ENCODE peak calls at places on chromosomes 4 and X, in nine cellular contexts. One of them, this sample, is unnamed.

GRCh38 chrX:57177070-57177469 is 39.9 kb upstream of the SPIN2A start:
- DNase-seq in stimulated activated CD4-positive, alpha-beta T cell treated with anti-CD3 and anti-CD28 coated beads, TNF-alpha, amount 100 ng/mL, for 4 hours: no peak
- DNase-seq in posterior vena cava: no peak
- DNase-seq in EL: no peak
- DNase-seq in T-helper 9 cell: no peak
- DNase-seq in choroid plexus epithelial cell: no peak
- DNase-seq in activated T-helper 1 cell treated with Interleukin-2 at 50 U/mL for 16 hours: no peak
- DNase-seq in AG04450: no peak
- DNase-seq in stimulated activated naive B cell treated with anti-CD40 and anti-IgM and Interleukin-4, amounts not matched to agents 10 μg/mL and 1 μg/mL and 100 μg/mL, for 72 hours: no peak
- DNase-seq in this sample: no peak

GRCh38 chrX:49727847-49728246 is 32.1 kb upstream of the PAGE1 start:
- DNase-seq in posterior vena cava: no peak
- DNase-seq in AG04450: no peak
- DNase-seq in stimulated activated CD4-positive, alpha-beta T cell treated with anti-CD3 and anti-CD28 coated beads, TNF-alpha, amount 100 ng/mL, for 4 hours: no peak
- DNase-seq in EL: no peak
- DNase-seq in choroid plexus epithelial cell: no peak
- DNase-seq in T-helper 9 cell: no peak
- DNase-seq in activated T-helper 1 cell treated with Interleukin-2 at 50 U/mL for 16 hours: no peak
- DNase-seq in stimulated activated naive B cell treated with anti-CD40 and anti-IgM and Interleukin-4, amounts not matched to agents 10 μg/mL and 1 μg/mL and 100 μg/mL, for 72 hours: no peak
- DNase-seq in this sample: no peak

GRCh38 chr4:37666625-37667071 is 19.5 kb downstream of the RELL1 start:
- DNase-seq in posterior vena cava: no peak
- DNase-seq in T-helper 9 cell: no peak
- DNase-seq in stimulated activated naive B cell treated with anti-CD40 and anti-IgM and Interleukin-4, amounts not matched to agents 10 μg/mL and 1 μg/mL and 100 μg/mL, for 72 hours: no peak
- DNase-seq in choroid plexus epithelial cell: peak; percentile 88
- DNase-seq in EL: peak; percentile 91
- DNase-seq in activated T-helper 1 cell treated with Interleukin-2 at 50 U/mL for 16 hours: no peak
- DNase-seq in AG04450: peak; percentile 61
- DNase-seq in stimulated activated CD4-positive, alpha-beta T cell treated with anti-CD3 and anti-CD28 coated beads, TNF-alpha, amount 100 ng/mL, for 4 hours: no peak
- DNase-seq in this sample: peak; percentile 31

GRCh38 chrX:118976599-118977340 is 2.4 kb downstream of the LONRF3 start:
- DNase-seq in stimulated activated CD4-positive, alpha-beta T cell treated with anti-CD3 and anti-CD28 coated beads, TNF-alpha, amount 100 ng/mL, for 4 hours: no peak
- DNase-seq in activated T-helper 1 cell treated with Interleukin-2 at 50 U/mL for 16 hours: no peak
- DNase-seq in AG04450: no peak
- DNase-seq in choroid plexus epithelial cell: no peak
- DNase-seq in stimulated activated naive B cell treated with anti-CD40 and anti-IgM and Interleukin-4, amounts not matched to agents 10 μg/mL and 1 μg/mL and 100 μg/mL, for 72 hours: peak; percentile 7
- DNase-seq in EL: peak; percentile 27
- DNase-seq in T-helper 9 cell: no peak
- DNase-seq in posterior vena cava: peak; percentile 83
- DNase-seq in this sample: peak; percentile 34

GRCh38 chrX:48794993-48795501 is 6.8 kb upstream of the HDAC6 start:
- DNase-seq in choroid plexus epithelial cell: peak; percentile 69
- DNase-seq in AG04450: peak; percentile 3
- DNase-seq in EL: peak; percentile 62
- DNase-seq in stimulated activated CD4-positive, alpha-beta T cell treated with anti-CD3 and anti-CD28 coated beads, TNF-alpha, amount 100 ng/mL, for 4 hours: no peak
- DNase-seq in stimulated activated naive B cell treated with anti-CD40 and anti-IgM and Interleukin-4, amounts not matched to agents 10 μg/mL and 1 μg/mL and 100 μg/mL, for 72 hours: no peak
- DNase-seq in T-helper 9 cell: no peak
- DNase-seq in posterior vena cava: no peak
- DNase-seq in activated T-helper 1 cell treated with Interleukin-2 at 50 U/mL for 16 hours: no peak
- DNase-seq in this sample: no peak

GRCh38 chr4:83285022-83285387 is 407 bp upstream of the COQ2 start:
- DNase-seq in AG04450: no peak
- DNase-seq in T-helper 9 cell: no peak
- DNase-seq in stimulated activated naive B cell treated with anti-CD40 and anti-IgM and Interleukin-4, amounts not matched to agents 10 μg/mL and 1 μg/mL and 100 μg/mL, for 72 hours: no peak
- DNase-seq in posterior vena cava: no peak
- DNase-seq in stimulated activated CD4-positive, alpha-beta T cell treated with anti-CD3 and anti-CD28 coated beads, TNF-alpha, amount 100 ng/mL, for 4 hours: no peak
- DNase-seq in choroid plexus epithelial cell: peak; percentile 74
- DNase-seq in EL: peak; percentile 50
- DNase-seq in activated T-helper 1 cell treated with Interleukin-2 at 50 U/mL for 16 hours: no peak
- DNase-seq in this sample: no peak

GRCh38 chr4:37051111-37051510 is 193.4 kb upstream of the NWD2 start:
- DNase-seq in stimulated activated CD4-positive, alpha-beta T cell treated with anti-CD3 and anti-CD28 coated beads, TNF-alpha, amount 100 ng/mL, for 4 hours: no peak
- DNase-seq in activated T-helper 1 cell treated with Interleukin-2 at 50 U/mL for 16 hours: no peak
- DNase-seq in posterior vena cava: no peak
- DNase-seq in EL: no peak
- DNase-seq in stimulated activated naive B cell treated with anti-CD40 and anti-IgM and Interleukin-4, amounts not matched to agents 10 μg/mL and 1 μg/mL and 100 μg/mL, for 72 hours: no peak
- DNase-seq in AG04450: no peak
- DNase-seq in T-helper 9 cell: no peak
- DNase-seq in choroid plexus epithelial cell: no peak
- DNase-seq in this sample: no peak

GRCh38 chr4:171668403-171668802 is 144.8 kb upstream of the GALNTL6 start:
- DNase-seq in activated T-helper 1 cell treated with Interleukin-2 at 50 U/mL for 16 hours: no peak
- DNase-seq in EL: no peak
- DNase-seq in stimulated activated CD4-positive, alpha-beta T cell treated with anti-CD3 and anti-CD28 coated beads, TNF-alpha, amount 100 ng/mL, for 4 hours: no peak
- DNase-seq in posterior vena cava: no peak
- DNase-seq in AG04450: no peak
- DNase-seq in stimulated activated naive B cell treated with anti-CD40 and anti-IgM and Interleukin-4, amounts not matched to agents 10 μg/mL and 1 μg/mL and 100 μg/mL, for 72 hours: no peak
- DNase-seq in choroid plexus epithelial cell: no peak
- DNase-seq in T-helper 9 cell: no peak
- DNase-seq in this sample: no peak

GRCh38 chr4:131381055-131381454 is 1768.0 kb upstream of the PCDH10 start:
- DNase-seq in AG04450: no peak
- DNase-seq in T-helper 9 cell: no peak
- DNase-seq in EL: no peak
- DNase-seq in choroid plexus epithelial cell: no peak
- DNase-seq in activated T-helper 1 cell treated with Interleukin-2 at 50 U/mL for 16 hours: no peak
- DNase-seq in posterior vena cava: no peak
- DNase-seq in stimulated activated naive B cell treated with anti-CD40 and anti-IgM and Interleukin-4, amounts not matched to agents 10 μg/mL and 1 μg/mL and 100 μg/mL, for 72 hours: no peak
- DNase-seq in stimulated activated CD4-positive, alpha-beta T cell treated with anti-CD3 and anti-CD28 coated beads, TNF-alpha, amount 100 ng/mL, for 4 hours: no peak
- DNase-seq in this sample: no peak

GRCh38 chr4:19583827-19584569 is 667.7 kb upstream of the SLIT2 start:
- DNase-seq in EL: no peak
- DNase-seq in choroid plexus epithelial cell: peak; percentile 76
- DNase-seq in stimulated activated CD4-positive, alpha-beta T cell treated with anti-CD3 and anti-CD28 coated beads, TNF-alpha, amount 100 ng/mL, for 4 hours: no peak
- DNase-seq in T-helper 9 cell: no peak
- DNase-seq in posterior vena cava: no peak
- DNase-seq in activated T-helper 1 cell treated with Interleukin-2 at 50 U/mL for 16 hours: no peak
- DNase-seq in AG04450: no peak
- DNase-seq in stimulated activated naive B cell treated with anti-CD40 and anti-IgM and Interleukin-4, amounts not matched to agents 10 μg/mL and 1 μg/mL and 100 μg/mL, for 72 hours: no peak
- DNase-seq in this sample: no peak

GRCh38 chr4:14583752-14584151 is 418.5 kb upstream of the CPEB2 start:
- DNase-seq in stimulated activated naive B cell treated with anti-CD40 and anti-IgM and Interleukin-4, amounts not matched to agents 10 μg/mL and 1 μg/mL and 100 μg/mL, for 72 hours: no peak
- DNase-seq in choroid plexus epithelial cell: no peak
- DNase-seq in T-helper 9 cell: no peak
- DNase-seq in stimulated activated CD4-positive, alpha-beta T cell treated with anti-CD3 and anti-CD28 coated beads, TNF-alpha, amount 100 ng/mL, for 4 hours: no peak
- DNase-seq in posterior vena cava: no peak
- DNase-seq in activated T-helper 1 cell treated with Interleukin-2 at 50 U/mL for 16 hours: no peak
- DNase-seq in AG04450: no peak
- DNase-seq in EL: no peak
- DNase-seq in this sample: no peak

GRCh38 chr4:55122235-55122634 is 3.2 kb downstream of the KDR start:
- DNase-seq in choroid plexus epithelial cell: no peak
- DNase-seq in stimulated activated CD4-positive, alpha-beta T cell treated with anti-CD3 and anti-CD28 coated beads, TNF-alpha, amount 100 ng/mL, for 4 hours: no peak
- DNase-seq in activated T-helper 1 cell treated with Interleukin-2 at 50 U/mL for 16 hours: no peak
- DNase-seq in AG04450: no peak
- DNase-seq in posterior vena cava: no peak
- DNase-seq in stimulated activated naive B cell treated with anti-CD40 and anti-IgM and Interleukin-4, amounts not matched to agents 10 μg/mL and 1 μg/mL and 100 μg/mL, for 72 hours: no peak
- DNase-seq in EL: no peak
- DNase-seq in T-helper 9 cell: no peak
- DNase-seq in this sample: no peak

GRCh38 chr4:159540501-159540900 is 437.6 kb downstream of the RAPGEF2 start:
- DNase-seq in EL: no peak
- DNase-seq in stimulated activated CD4-positive, alpha-beta T cell treated with anti-CD3 and anti-CD28 coated beads, TNF-alpha, amount 100 ng/mL, for 4 hours: no peak
- DNase-seq in choroid plexus epithelial cell: no peak
- DNase-seq in posterior vena cava: no peak
- DNase-seq in activated T-helper 1 cell treated with Interleukin-2 at 50 U/mL for 16 hours: no peak
- DNase-seq in T-helper 9 cell: no peak
- DNase-seq in stimulated activated naive B cell treated with anti-CD40 and anti-IgM and Interleukin-4, amounts not matched to agents 10 μg/mL and 1 μg/mL and 100 μg/mL, for 72 hours: no peak
- DNase-seq in AG04450: no peak
- DNase-seq in this sample: no peak

GRCh38 chr4:152283806-152284470 is 252.0 kb downstream of the FBXW7 start:
- DNase-seq in choroid plexus epithelial cell: peak; percentile 3
- DNase-seq in posterior vena cava: no peak
- DNase-seq in stimulated activated CD4-positive, alpha-beta T cell treated with anti-CD3 and anti-CD28 coated beads, TNF-alpha, amount 100 ng/mL, for 4 hours: no peak
- DNase-seq in activated T-helper 1 cell treated with Interleukin-2 at 50 U/mL for 16 hours: no peak
- DNase-seq in AG04450: no peak
- DNase-seq in T-helper 9 cell: no peak
- DNase-seq in EL: peak; percentile 23
- DNase-seq in stimulated activated naive B cell treated with anti-CD40 and anti-IgM and Interleukin-4, amounts not matched to agents 10 μg/mL and 1 μg/mL and 100 μg/mL, for 72 hours: no peak
- DNase-seq in this sample: no peak

GRCh38 chrX:53320543-53321215 is 39.3 kb upstream of the IQSEC2 start:
- DNase-seq in T-helper 9 cell: no peak
- DNase-seq in activated T-helper 1 cell treated with Interleukin-2 at 50 U/mL for 16 hours: no peak
- DNase-seq in stimulated activated CD4-positive, alpha-beta T cell treated with anti-CD3 and anti-CD28 coated beads, TNF-alpha, amount 100 ng/mL, for 4 hours: no peak
- DNase-seq in choroid plexus epithelial cell: no peak
- DNase-seq in AG04450: no peak
- DNase-seq in EL: no peak
- DNase-seq in stimulated activated naive B cell treated with anti-CD40 and anti-IgM and Interleukin-4, amounts not matched to agents 10 μg/mL and 1 μg/mL and 100 μg/mL, for 72 hours: no peak
- DNase-seq in posterior vena cava: peak; percentile 77
- DNase-seq in this sample: no peak

GRCh38 chrX:153411255-153411987 is at the start of gene ZFP92:
- DNase-seq in AG04450: no peak
- DNase-seq in posterior vena cava: peak; percentile 80
- DNase-seq in EL: peak; percentile 34
- DNase-seq in stimulated activated naive B cell treated with anti-CD40 and anti-IgM and Interleukin-4, amounts not matched to agents 10 μg/mL and 1 μg/mL and 100 μg/mL, for 72 hours: peak; percentile 19
- DNase-seq in choroid plexus epithelial cell: peak; percentile 4
- DNase-seq in T-helper 9 cell: peak; percentile 9
- DNase-seq in stimulated activated CD4-positive, alpha-beta T cell treated with anti-CD3 and anti-CD28 coated beads, TNF-alpha, amount 100 ng/mL, for 4 hours: peak; percentile 11
- DNase-seq in activated T-helper 1 cell treated with Interleukin-2 at 50 U/mL for 16 hours: peak; percentile 24
- DNase-seq in this sample: peak; percentile 48

GRCh38 chrX:155747520-155747919 is 133.6 kb upstream of the VAMP7 start:
- DNase-seq in posterior vena cava: no peak
- DNase-seq in T-helper 9 cell: no peak
- DNase-seq in EL: no peak
- DNase-seq in AG04450: no peak
- DNase-seq in stimulated activated CD4-positive, alpha-beta T cell treated with anti-CD3 and anti-CD28 coated beads, TNF-alpha, amount 100 ng/mL, for 4 hours: no peak
- DNase-seq in choroid plexus epithelial cell: peak; percentile 18
- DNase-seq in stimulated activated naive B cell treated with anti-CD40 and anti-IgM and Interleukin-4, amounts not matched to agents 10 μg/mL and 1 μg/mL and 100 μg/mL, for 72 hours: no peak
- DNase-seq in activated T-helper 1 cell treated with Interleukin-2 at 50 U/mL for 16 hours: no peak
- DNase-seq in this sample: no peak

GRCh38 chrX:153029875-153030274 is 26.4 kb upstream of the PNMA3 start:
- DNase-seq in AG04450: no peak
- DNase-seq in T-helper 9 cell: no peak
- DNase-seq in stimulated activated naive B cell treated with anti-CD40 and anti-IgM and Interleukin-4, amounts not matched to agents 10 μg/mL and 1 μg/mL and 100 μg/mL, for 72 hours: no peak
- DNase-seq in stimulated activated CD4-positive, alpha-beta T cell treated with anti-CD3 and anti-CD28 coated beads, TNF-alpha, amount 100 ng/mL, for 4 hours: no peak
- DNase-seq in choroid plexus epithelial cell: peak; percentile 1
- DNase-seq in EL: no peak
- DNase-seq in activated T-helper 1 cell treated with Interleukin-2 at 50 U/mL for 16 hours: no peak
- DNase-seq in posterior vena cava: no peak
- DNase-seq in this sample: no peak

GRCh38 chr4:100348472-100348871 is 158.2 kb upstream of the DDIT4L start:
- DNase-seq in AG04450: no peak
- DNase-seq in stimulated activated naive B cell treated with anti-CD40 and anti-IgM and Interleukin-4, amounts not matched to agents 10 μg/mL and 1 μg/mL and 100 μg/mL, for 72 hours: no peak
- DNase-seq in activated T-helper 1 cell treated with Interleukin-2 at 50 U/mL for 16 hours: no peak
- DNase-seq in posterior vena cava: no peak
- DNase-seq in choroid plexus epithelial cell: peak; percentile 79
- DNase-seq in stimulated activated CD4-positive, alpha-beta T cell treated with anti-CD3 and anti-CD28 coated beads, TNF-alpha, amount 100 ng/mL, for 4 hours: no peak
- DNase-seq in EL: peak; percentile 75
- DNase-seq in T-helper 9 cell: no peak
- DNase-seq in this sample: no peak

GRCh38 chrX:35382966-35383365 is 415.2 kb upstream of the MAGEB16 start:
- DNase-seq in EL: no peak
- DNase-seq in posterior vena cava: no peak
- DNase-seq in stimulated activated CD4-positive, alpha-beta T cell treated with anti-CD3 and anti-CD28 coated beads, TNF-alpha, amount 100 ng/mL, for 4 hours: no peak
- DNase-seq in AG04450: no peak
- DNase-seq in stimulated activated naive B cell treated with anti-CD40 and anti-IgM and Interleukin-4, amounts not matched to agents 10 μg/mL and 1 μg/mL and 100 μg/mL, for 72 hours: no peak
- DNase-seq in activated T-helper 1 cell treated with Interleukin-2 at 50 U/mL for 16 hours: no peak
- DNase-seq in choroid plexus epithelial cell: no peak
- DNase-seq in T-helper 9 cell: no peak
- DNase-seq in this sample: no peak

GRCh38 chr4:152187693-152188092 is 348.2 kb downstream of the FBXW7 start:
- DNase-seq in AG04450: no peak
- DNase-seq in activated T-helper 1 cell treated with Interleukin-2 at 50 U/mL for 16 hours: no peak
- DNase-seq in T-helper 9 cell: no peak
- DNase-seq in stimulated activated CD4-positive, alpha-beta T cell treated with anti-CD3 and anti-CD28 coated beads, TNF-alpha, amount 100 ng/mL, for 4 hours: no peak
- DNase-seq in EL: no peak
- DNase-seq in choroid plexus epithelial cell: no peak
- DNase-seq in stimulated activated naive B cell treated with anti-CD40 and anti-IgM and Interleukin-4, amounts not matched to agents 10 μg/mL and 1 μg/mL and 100 μg/mL, for 72 hours: no peak
- DNase-seq in posterior vena cava: no peak
- DNase-seq in this sample: no peak

GRCh38 chrX:123860983-123861382 is 1.1 kb downstream of the XIAP start:
- DNase-seq in T-helper 9 cell: no peak
- DNase-seq in posterior vena cava: no peak
- DNase-seq in EL: no peak
- DNase-seq in stimulated activated naive B cell treated with anti-CD40 and anti-IgM and Interleukin-4, amounts not matched to agents 10 μg/mL and 1 μg/mL and 100 μg/mL, for 72 hours: no peak
- DNase-seq in AG04450: no peak
- DNase-seq in stimulated activated CD4-positive, alpha-beta T cell treated with anti-CD3 and anti-CD28 coated beads, TNF-alpha, amount 100 ng/mL, for 4 hours: no peak
- DNase-seq in activated T-helper 1 cell treated with Interleukin-2 at 50 U/mL for 16 hours: no peak
- DNase-seq in choroid plexus epithelial cell: peak; percentile 35
- DNase-seq in this sample: no peak

GRCh38 chr4:72860766-72861165 is 208.8 kb downstream of the COX18 start:
- DNase-seq in posterior vena cava: no peak
- DNase-seq in AG04450: no peak
- DNase-seq in stimulated activated CD4-positive, alpha-beta T cell treated with anti-CD3 and anti-CD28 coated beads, TNF-alpha, amount 100 ng/mL, for 4 hours: no peak
- DNase-seq in EL: peak; percentile 51
- DNase-seq in T-helper 9 cell: no peak
- DNase-seq in choroid plexus epithelial cell: peak; percentile 59
- DNase-seq in activated T-helper 1 cell treated with Interleukin-2 at 50 U/mL for 16 hours: no peak
- DNase-seq in stimulated activated naive B cell treated with anti-CD40 and anti-IgM and Interleukin-4, amounts not matched to agents 10 μg/mL and 1 μg/mL and 100 μg/mL, for 72 hours: no peak
- DNase-seq in this sample: no peak

GRCh38 chr4:114673306-114673705 is 74.7 kb downstream of the UGT8 start:
- DNase-seq in activated T-helper 1 cell treated with Interleukin-2 at 50 U/mL for 16 hours: no peak
- DNase-seq in T-helper 9 cell: no peak
- DNase-seq in EL: no peak
- DNase-seq in posterior vena cava: no peak
- DNase-seq in stimulated activated CD4-positive, alpha-beta T cell treated with anti-CD3 and anti-CD28 coated beads, TNF-alpha, amount 100 ng/mL, for 4 hours: no peak
- DNase-seq in AG04450: no peak
- DNase-seq in stimulated activated naive B cell treated with anti-CD40 and anti-IgM and Interleukin-4, amounts not matched to agents 10 μg/mL and 1 μg/mL and 100 μg/mL, for 72 hours: no peak
- DNase-seq in choroid plexus epithelial cell: no peak
- DNase-seq in this sample: no peak

GRCh38 chr4:40190880-40191815 is 5.7 kb upstream of the RHOH start:
- DNase-seq in posterior vena cava: no peak
- DNase-seq in activated T-helper 1 cell treated with Interleukin-2 at 50 U/mL for 16 hours: no peak
- DNase-seq in stimulated activated naive B cell treated with anti-CD40 and anti-IgM and Interleukin-4, amounts not matched to agents 10 μg/mL and 1 μg/mL and 100 μg/mL, for 72 hours: no peak
- DNase-seq in T-helper 9 cell: no peak
- DNase-seq in EL: no peak
- DNase-seq in choroid plexus epithelial cell: no peak
- DNase-seq in AG04450: no peak
- DNase-seq in stimulated activated CD4-positive, alpha-beta T cell treated with anti-CD3 and anti-CD28 coated beads, TNF-alpha, amount 100 ng/mL, for 4 hours: no peak
- DNase-seq in this sample: no peak

GRCh38 chrX:148940411-148940996 is 440.1 kb downstream of the AFF2 start:
- DNase-seq in activated T-helper 1 cell treated with Interleukin-2 at 50 U/mL for 16 hours: no peak
- DNase-seq in EL: no peak
- DNase-seq in AG04450: no peak
- DNase-seq in T-helper 9 cell: no peak
- DNase-seq in stimulated activated CD4-positive, alpha-beta T cell treated with anti-CD3 and anti-CD28 coated beads, TNF-alpha, amount 100 ng/mL, for 4 hours: no peak
- DNase-seq in posterior vena cava: no peak
- DNase-seq in choroid plexus epithelial cell: peak; percentile 26
- DNase-seq in stimulated activated naive B cell treated with anti-CD40 and anti-IgM and Interleukin-4, amounts not matched to agents 10 μg/mL and 1 μg/mL and 100 μg/mL, for 72 hours: no peak
- DNase-seq in this sample: no peak

GRCh38 chr4:20592666-20593065 is 107.6 kb upstream of the PACRGL start:
- DNase-seq in EL: peak; percentile 9
- DNase-seq in T-helper 9 cell: no peak
- DNase-seq in posterior vena cava: no peak
- DNase-seq in activated T-helper 1 cell treated with Interleukin-2 at 50 U/mL for 16 hours: no peak
- DNase-seq in choroid plexus epithelial cell: peak; percentile 50
- DNase-seq in stimulated activated CD4-positive, alpha-beta T cell treated with anti-CD3 and anti-CD28 coated beads, TNF-alpha, amount 100 ng/mL, for 4 hours: no peak
- DNase-seq in AG04450: peak; percentile 16
- DNase-seq in stimulated activated naive B cell treated with anti-CD40 and anti-IgM and Interleukin-4, amounts not matched to agents 10 μg/mL and 1 μg/mL and 100 μg/mL, for 72 hours: no peak
- DNase-seq in this sample: no peak

GRCh38 chrX:152861116-152861515 is 30.3 kb downstream of the NSDHL start:
- DNase-seq in T-helper 9 cell: no peak
- DNase-seq in activated T-helper 1 cell treated with Interleukin-2 at 50 U/mL for 16 hours: no peak
- DNase-seq in stimulated activated CD4-positive, alpha-beta T cell treated with anti-CD3 and anti-CD28 coated beads, TNF-alpha, amount 100 ng/mL, for 4 hours: no peak
- DNase-seq in AG04450: peak; percentile 13
- DNase-seq in choroid plexus epithelial cell: peak; percentile 18
- DNase-seq in EL: no peak
- DNase-seq in stimulated activated naive B cell treated with anti-CD40 and anti-IgM and Interleukin-4, amounts not matched to agents 10 μg/mL and 1 μg/mL and 100 μg/mL, for 72 hours: no peak
- DNase-seq in posterior vena cava: no peak
- DNase-seq in this sample: no peak

GRCh38 chr4:15457401-15458201 is 12.1 kb upstream of the CC2D2A start:
- DNase-seq in stimulated activated CD4-positive, alpha-beta T cell treated with anti-CD3 and anti-CD28 coated beads, TNF-alpha, amount 100 ng/mL, for 4 hours: no peak
- DNase-seq in EL: peak; percentile 57
- DNase-seq in T-helper 9 cell: no peak
- DNase-seq in activated T-helper 1 cell treated with Interleukin-2 at 50 U/mL for 16 hours: no peak
- DNase-seq in AG04450: no peak
- DNase-seq in posterior vena cava: no peak
- DNase-seq in choroid plexus epithelial cell: peak; percentile 84
- DNase-seq in stimulated activated naive B cell treated with anti-CD40 and anti-IgM and Interleukin-4, amounts not matched to agents 10 μg/mL and 1 μg/mL and 100 μg/mL, for 72 hours: peak; percentile 20
- DNase-seq in this sample: no peak

GRCh38 chr4:123856689-123857545 is 460.3 kb downstream of the SPRY1 start:
- DNase-seq in EL: peak; percentile 45
- DNase-seq in T-helper 9 cell: no peak
- DNase-seq in AG04450: no peak
- DNase-seq in posterior vena cava: no peak
- DNase-seq in activated T-helper 1 cell treated with Interleukin-2 at 50 U/mL for 16 hours: no peak
- DNase-seq in stimulated activated naive B cell treated with anti-CD40 and anti-IgM and Interleukin-4, amounts not matched to agents 10 μg/mL and 1 μg/mL and 100 μg/mL, for 72 hours: no peak
- DNase-seq in stimulated activated CD4-positive, alpha-beta T cell treated with anti-CD3 and anti-CD28 coated beads, TNF-alpha, amount 100 ng/mL, for 4 hours: no peak
- DNase-seq in choroid plexus epithelial cell: peak; percentile 69
- DNase-seq in this sample: no peak

GRCh38 chr4:131063878-131064277 is 1967.9 kb downstream of the C4orf33 start:
- DNase-seq in posterior vena cava: no peak
- DNase-seq in EL: no peak
- DNase-seq in AG04450: no peak
- DNase-seq in stimulated activated naive B cell treated with anti-CD40 and anti-IgM and Interleukin-4, amounts not matched to agents 10 μg/mL and 1 μg/mL and 100 μg/mL, for 72 hours: no peak
- DNase-seq in T-helper 9 cell: no peak
- DNase-seq in stimulated activated CD4-positive, alpha-beta T cell treated with anti-CD3 and anti-CD28 coated beads, TNF-alpha, amount 100 ng/mL, for 4 hours: no peak
- DNase-seq in activated T-helper 1 cell treated with Interleukin-2 at 50 U/mL for 16 hours: no peak
- DNase-seq in choroid plexus epithelial cell: no peak
- DNase-seq in this sample: no peak